ENCODE peak calls at places on chromosomes 3 and 15, in five cellular contexts. B, T, Q, E and H are unnamed samples. For H3K9me3, the result is how much of the 10 kb centered on the place peaks cover.

GRCh38 chr3:117979466-117979865 is 1055.2 kb downstream of the IGSF11 start:
- DNase-seq in T (no peak), Q (no peak), B (no peak), E (no peak), H (no peak)

GRCh38 chr3:45127130-45127822 is 18.9 kb downstream of the CDCP1 start:
- DNase-seq in E (no peak), B (no peak), T (no peak), Q (peak), H (no peak)

GRCh38 chr3:34439796-34440195 is 641.4 kb downstream of the PDCD6IP start:
- DNase-seq in E (no peak), Q (no peak), B (no peak), T (no peak), H (no peak)

GRCh38 chr3:8458711-8459110 is 42.9 kb upstream of the LMCD1 start:
- DNase-seq in Q (no peak), B (peak), T (no peak), E (no peak), H (no peak)

GRCh38 chr3:143707848-143708247 is 140.4 kb downstream of the SLC9A9 start:
- DNase-seq in T (no peak), B (peak), E (no peak), Q (no peak), H (no peak)

GRCh38 chr3:147002721-147003120 is 397.6 kb upstream of the PLSCR5 start:
- DNase-seq in B (no peak), Q (no peak), E (no peak), T (no peak), H (no peak)

GRCh38 chr15:98715890-98716443 is 67.6 kb downstream of the IGF1R start:
- DNase-seq in Q (no peak), E (no peak), B (no peak), T (no peak), H (no peak)

GRCh38 chr3:9912294-9912935 is 4.5 kb upstream of the IL17RC start:
- DNase-seq in B (peak), E (no peak), Q (peak), T (no peak), H (no peak)

GRCh38 chr3:125022186-125022585 is 33.6 kb downstream of the HEG1 start:
- DNase-seq in T (no peak), B (no peak), E (no peak), Q (no peak), H (no peak)

GRCh38 chr15:88590771-88591170 is 30.4 kb upstream of the AEN start:
- DNase-seq in B (no peak), Q (no peak), E (no peak), T (no peak), H (no peak)

GRCh38 chr3:101229681-101230080 is 90.7 kb downstream of the IMPG2 start:
- DNase-seq in Q (no peak), B (peak), E (no peak), T (no peak), H (no peak)

GRCh38 chr3:30810617-30811016 is 83.8 kb downstream of the GADL1 start:
- DNase-seq in Q (no peak), T (no peak), B (no peak), E (peak), H (no peak)

GRCh38 chr3:129596194-129597086 is 10.0 kb downstream of the PLXND1 start:
- DNase-seq in Q (no peak), B (peak), E (peak), T (peak), H (no peak)

GRCh38 chr3:129595544-129596193 is 10.8 kb downstream of the PLXND1 start:
- DNase-seq in Q (no peak), E (no peak), T (no peak), B (no peak), H (no peak)

GRCh38 chr3:129598484-129598883 is 8.0 kb downstream of the PLXND1 start:
- DNase-seq in E (no peak), T (no peak), B (no peak), Q (no peak), H (no peak)

GRCh38 chr3:129597792-129598381 is 8.6 kb downstream of the PLXND1 start:
- DNase-seq in E (no peak), T (no peak), B (peak), Q (no peak), H (no peak)

DNA sequence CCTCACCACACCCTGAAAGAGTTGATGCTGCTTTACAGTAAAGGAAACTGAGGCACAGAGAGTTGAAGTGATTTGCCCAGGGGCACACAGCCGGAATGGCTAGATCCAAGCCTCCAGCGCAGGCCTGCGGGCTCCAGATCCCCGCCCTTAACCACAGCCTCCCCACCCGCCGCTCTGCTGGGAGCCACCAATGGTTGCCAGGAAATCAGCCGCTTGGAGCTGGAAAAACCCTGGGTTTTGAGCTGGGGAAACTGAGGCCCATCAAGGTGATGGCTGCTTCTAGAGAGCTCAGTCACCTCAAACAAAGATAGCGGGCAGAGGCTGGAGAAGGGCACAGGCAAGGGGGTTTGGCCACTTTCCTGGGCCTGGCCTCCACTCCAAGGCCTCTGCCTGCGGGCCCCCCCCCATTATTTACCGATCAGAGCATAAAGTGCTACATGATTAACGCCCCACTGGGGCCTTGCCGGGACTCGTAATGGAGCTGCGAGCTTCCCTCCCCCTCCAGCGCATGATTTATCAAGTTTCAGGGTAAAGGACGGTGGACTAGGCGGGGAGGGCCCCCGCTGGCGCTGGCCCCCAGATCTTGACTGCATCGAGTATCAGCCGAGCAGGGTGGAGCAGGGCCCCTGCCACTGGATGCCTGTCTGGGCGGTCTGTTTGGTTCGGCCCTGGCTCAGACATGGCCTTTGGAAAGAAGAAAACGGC is 9.2 kb downstream of the PLXND1 start:
- DNase-seq in T (peak), E (peak), B (peak), Q (no peak), H (no peak)
- H3K4me3 ChIP-seq in T (no peak), E (peak), B (no peak), Q (no peak), H (no peak)

DNA sequence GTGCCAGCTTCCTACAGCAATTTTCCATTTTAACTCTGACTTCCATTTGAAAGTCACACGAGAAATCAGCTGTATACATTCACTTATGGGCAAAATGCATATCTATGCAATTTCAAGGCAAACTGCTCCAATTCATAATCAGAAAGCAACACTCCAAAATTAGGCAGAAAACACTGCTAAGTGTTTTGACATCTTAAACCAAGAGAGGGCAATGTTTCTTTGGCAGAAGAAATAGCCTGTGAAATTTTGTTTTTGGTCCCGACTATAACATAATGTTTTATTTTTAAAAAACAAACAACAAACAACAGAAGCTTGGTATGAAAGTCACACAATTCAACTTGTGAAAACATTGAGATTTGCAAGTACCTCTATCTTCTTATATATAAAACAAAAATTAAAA is 42.6 kb downstream of the GOLIM4 start:
- DNase-seq in B (no peak), E (no peak), T (no peak), Q (no peak), H (no peak)
- H3K9me3 ChIP-seq in B (under half), E (under half), T (under half), Q (under half), H (under half)

GRCh38 chr3:115961390-115961789 is 338.1 kb downstream of the GAP43 start:
- DNase-seq in E (no peak), T (no peak), Q (peak), B (no peak), H (no peak)

GRCh38 chr3:115958531-115958930 is 335.2 kb downstream of the GAP43 start:
- DNase-seq in T (no peak), E (no peak), B (no peak), Q (no peak), H (no peak)

DNA sequence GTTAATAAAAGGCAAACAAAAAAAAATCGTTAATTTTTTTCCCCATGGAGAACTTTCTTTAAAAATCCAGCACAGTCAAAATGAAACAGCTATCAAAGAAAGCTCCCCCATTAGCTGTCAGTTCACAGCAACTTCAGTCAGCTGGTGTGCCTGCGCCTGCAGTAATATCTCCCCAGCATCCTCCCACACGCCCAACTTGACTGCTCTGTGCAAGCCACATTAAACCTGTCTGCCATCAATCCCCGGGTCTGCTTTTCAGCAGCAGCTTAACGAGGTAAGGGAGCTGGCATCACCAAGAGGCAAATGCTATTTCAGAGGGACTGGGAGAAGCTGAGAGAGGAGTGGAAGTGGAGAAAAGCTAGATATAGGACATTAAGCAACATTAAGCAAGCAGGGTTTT is 337.5 kb downstream of the GAP43 start:
- DNase-seq in B (peak), Q (no peak), T (no peak), E (no peak), H (no peak)
- H3K27ac ChIP-seq in B (no peak), Q (no peak), T (no peak), E (no peak), H (no peak)

GRCh38 chr15:34216527-34217270 is 6.8 kb upstream of the KATNBL1 start:
- DNase-seq in B (no peak), E (no peak), Q (no peak), T (no peak), H (no peak)

GRCh38 chr15:34214135-34214534 is 4.2 kb upstream of the KATNBL1 start:
- DNase-seq in Q (no peak), E (no peak), B (no peak), T (no peak), H (peak)

GRCh38 chr15:34213690-34214089 is 3.8 kb upstream of the KATNBL1 start:
- DNase-seq in T (no peak), Q (no peak), E (no peak), B (no peak), H (no peak)

GRCh38 chr15:34217587-34218225 is 7.1 kb upstream of the EMC4 start:
- DNase-seq in Q (peak), E (no peak), B (no peak), T (no peak), H (no peak)
- H3K4me3 ChIP-seq in Q (no peak), E (no peak), B (no peak), T (no peak), H (no peak)

GRCh38 chr15:43361313-43361903 is 9.4 kb downstream of the ZSCAN29 start:
- DNase-seq in Q (no peak), B (no peak), T (no peak), E (no peak), H (no peak)
- H3K9me3 ChIP-seq in Q (under half), B (under half), T (under half), E (half or more), H (under half)

GRCh38 chr3:36678216-36679013 is 85.9 kb downstream of the DCLK3 start:
- DNase-seq in T (no peak), E (no peak), B (peak), Q (peak), H (no peak)
- H3K27ac ChIP-seq in T (no peak), E (no peak), B (no peak), Q (peak), H (no peak)

GRCh38 chr15:95741830-95742229 is 588.7 kb upstream of the NR2F2 start:
- DNase-seq in T (no peak), Q (no peak), E (no peak), B (no peak), H (no peak)
- H3K4me3 ChIP-seq in T (no peak), Q (no peak), E (no peak), B (no peak), H (no peak)

DNA sequence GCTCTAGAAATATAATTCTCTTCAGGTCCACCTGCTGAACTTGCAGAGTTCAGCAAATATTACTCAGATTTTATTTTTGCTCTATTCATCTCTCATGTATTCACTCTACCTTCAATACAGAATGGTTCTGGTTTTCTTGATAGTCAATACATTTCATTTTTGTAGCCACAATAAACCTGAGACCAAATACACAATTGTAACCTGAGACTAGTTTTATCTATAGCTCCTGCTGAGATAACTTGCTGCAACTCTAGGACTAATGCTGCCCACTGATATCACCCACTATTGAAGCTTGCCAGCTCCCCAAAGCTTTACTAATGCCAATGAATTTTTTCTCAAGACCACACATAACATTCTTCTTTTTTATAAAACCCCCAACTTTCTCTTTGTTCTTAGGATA is 229.3 kb downstream of the NSUN3 start:
- DNase-seq in T (no peak), E (no peak), Q (no peak), B (no peak), H (no peak)
- H3K9me3 ChIP-seq in T (under half), E (under half), Q (under half), B (under half), H (under half)

GRCh38 chr3:6251612-6252011 is 609.3 kb upstream of the GRM7 start:
- DNase-seq in T (no peak), E (no peak), B (no peak), Q (no peak), H (no peak)
- H3K27ac ChIP-seq in T (no peak), E (no peak), B (no peak), Q (no peak), H (no peak)